ENCODE peak calls at places on chromosomes 7 and 10, in eight cellular contexts. P is uterus, Z is body of pancreas, G is neural progenitor cell, B is GM23248, A is suprapubic skin, T is gastrocnemius medialis, O is dorsolateral prefrontal cortex. S is an unnamed sample. For H3K27me3, the result is how much of the 10 kb centered on the place peaks cover.

GRCh38 chr10:42970451-42971250 is 106.2 kb upstream of the RET start:
- DNase-seq in G (no peak), P (no peak), B (no peak), O (peak), T (no peak), A (peak), Z (no peak), S (peak)

GRCh38 chr10:115355162-115355760 is 262.1 kb downstream of the ATRNL1 start:
- DNase-seq in A (no peak), B (peak), O (no peak), G (peak), Z (peak), T (no peak), P (peak), S (no peak)

GRCh38 chr10:74189999-74190421 is 39.0 kb downstream of the ADK start:
- DNase-seq in O (no peak), P (no peak), B (peak), Z (no peak), T (no peak), A (no peak), G (no peak), S (no peak)

GRCh38 chr10:118471863-118472262 is 123.6 kb downstream of the PRLHR start:
- DNase-seq in P (no peak), G (no peak), B (peak), T (no peak), A (no peak), Z (no peak), O (no peak), S (no peak)

GRCh38 chr10:28668363-28669226 is 8.7 kb upstream of the BAMBI start:
- DNase-seq in G (peak), T (no peak), B (peak), O (no peak), A (no peak), Z (peak), P (peak), S (no peak)

GRCh38 chr7:29013931-29014330 is 55.8 kb upstream of the TRIL start:
- DNase-seq in G (no peak), B (no peak), P (no peak), A (no peak), T (no peak), O (no peak), Z (no peak), S (no peak)

GRCh38 chr10:75508239-75508813 is 76.9 kb downstream of the LRMDA start:
- DNase-seq in P (peak), T (no peak), Z (no peak), O (no peak), A (no peak), G (no peak), B (peak), S (no peak)

GRCh38 chr7:130890176-130891020 is 156.4 kb upstream of the KLF14 start:
- DNase-seq in P (no peak), B (peak), T (peak), G (no peak), Z (no peak), A (no peak), O (no peak), S (no peak)

GRCh38 chr7:128673571-128673970 is 1.5 kb downstream of the GARIN1A start:
- DNase-seq in T (no peak), A (no peak), O (no peak), G (no peak), B (no peak), Z (no peak), P (no peak), S (no peak)

GRCh38 chr7:92720604-92721350 is 115.6 kb downstream of the CDK6 start:
- DNase-seq in Z (no peak), O (no peak), G (no peak), B (no peak), P (no peak), T (no peak), A (no peak), S (no peak)

GRCh38 chr10:36730316-36730715 is 395.1 kb upstream of the ANKRD30A start:
- DNase-seq in Z (no peak), O (no peak), B (peak), P (no peak), T (no peak), G (no peak), A (no peak), S (no peak)

GRCh38 chr10:30553625-30554442 is 75.7 kb downstream of the LYZL2 start:
- DNase-seq in B (peak), Z (peak), T (peak), G (peak), O (no peak), A (peak), P (peak), S (peak)

GRCh38 chr7:23955145-23955544 is 245.1 kb downstream of the STK31 start:
- DNase-seq in O (no peak), B (no peak), G (no peak), P (no peak), A (no peak), T (no peak), Z (no peak), S (no peak)

GRCh38 chr7:72336382-72336886 is 75.7 kb downstream of the CALN1 start:
- DNase-seq in A (no peak), T (no peak), G (peak), Z (no peak), O (no peak), B (no peak), P (no peak), S (peak)

GRCh38 chr10:80133221-80133620 is 691 bp downstream of the PLAC9 start:
- DNase-seq in Z (no peak), A (peak), B (peak), T (peak), G (no peak), O (no peak), P (peak), S (peak)

GRCh38 chr10:69004821-69005220 is 16.2 kb downstream of the KIFBP start:
- DNase-seq in A (no peak), P (no peak), G (peak), B (peak), Z (no peak), T (no peak), O (no peak), S (no peak)

GRCh38 chr10:12707461-12708185 is 293.9 kb downstream of the CCDC3 start:
- DNase-seq in T (no peak), B (peak), P (peak), Z (peak), A (no peak), O (no peak), G (peak), S (peak)

GRCh38 chr7:72546586-72546985 is 134.4 kb upstream of the CALN1 start:
- DNase-seq in G (no peak), B (no peak), O (no peak), P (no peak), T (no peak), A (no peak), Z (no peak), S (no peak)

GRCh38 chr10:11231285-11231684 is 213.6 kb downstream of the CELF2 start:
- DNase-seq in B (no peak), A (no peak), G (no peak), O (no peak), T (no peak), P (no peak), Z (no peak), S (no peak)

GRCh38 chr7:34108150-34108549 is 202.8 kb downstream of the BMPER start:
- DNase-seq in B (peak), Z (no peak), P (no peak), O (no peak), G (no peak), T (peak), A (no peak), S (peak)

DNA sequence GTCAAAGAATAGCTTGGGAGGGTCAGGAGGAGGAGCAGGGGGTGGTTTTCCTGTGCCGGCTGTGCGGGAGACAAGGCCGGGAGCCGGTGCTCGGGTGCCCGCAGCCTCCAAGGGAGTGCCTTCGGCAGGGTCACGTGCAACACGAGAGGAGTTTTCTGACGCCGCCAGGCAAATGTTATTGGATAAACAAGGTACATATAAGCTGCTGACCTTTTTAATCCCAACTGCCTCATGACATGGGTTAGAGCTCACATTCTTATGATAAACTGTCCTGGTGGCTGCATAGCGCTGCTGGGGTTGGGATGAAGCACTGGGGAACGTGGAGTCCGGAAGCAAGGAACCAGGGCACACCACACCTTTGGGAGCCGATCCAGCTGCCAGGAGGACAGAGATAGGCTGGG is 124.8 kb upstream of the PDLIM1 start:
- DNase-seq in T (peak), G (peak), O (no peak), B (peak), P (no peak), A (no peak), Z (no peak), S (no peak)
- H3K27ac ChIP-seq in T (peak), G (no peak), O (peak), B (no peak), P (peak), A (peak), Z (peak), S (peak)

GRCh38 chr10:96406091-96406490 is 47.3 kb upstream of the OPALIN start:
- DNase-seq in O (no peak), T (no peak), G (no peak), Z (no peak), B (no peak), P (no peak), A (peak), S (no peak)
- H3K27me3 ChIP-seq in O (under half), T (under half), G (under half), Z (under half), B (under half), P (under half), A (half or more), S (under half)

GRCh38 chr7:2527505-2528464 is 8.2 kb downstream of the LFNG start:
- DNase-seq in P (no peak), Z (peak), O (no peak), G (no peak), B (peak), A (no peak), T (no peak), S (no peak)
- H3K27ac ChIP-seq in P (no peak), Z (peak), O (peak), G (peak), B (peak), A (peak), T (no peak), S (no peak)

GRCh38 chr7:38607466-38607865 is 23.7 kb downstream of the AMPH start:
- DNase-seq in P (no peak), A (no peak), T (no peak), Z (no peak), G (no peak), O (no peak), B (no peak), S (no peak)
- H3K27me3 ChIP-seq in P (under half), A (under half), T (under half), Z (under half), G (under half), O (under half), B (under half), S (under half)

DNA sequence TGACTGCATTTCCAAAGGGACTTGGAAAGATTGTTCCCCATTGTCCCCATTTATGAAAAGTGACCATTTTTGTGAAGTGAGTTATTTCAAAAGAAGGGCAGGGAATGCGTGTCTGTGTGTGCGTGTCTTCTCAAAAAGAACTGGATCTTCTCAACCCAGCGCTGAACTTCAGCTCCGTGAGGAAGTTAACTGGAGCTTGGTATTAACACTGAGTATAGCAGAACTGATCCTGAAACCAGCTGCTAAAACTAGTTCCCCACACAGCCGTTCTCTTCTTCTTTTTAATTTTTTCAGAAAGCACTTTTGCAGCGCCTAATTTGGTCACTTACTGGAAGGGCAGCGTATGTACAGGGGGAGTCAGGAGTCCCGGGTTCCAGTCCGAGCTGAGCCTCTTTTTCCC is 45.8 kb upstream of the PLEKHA1 start:
- DNase-seq in G (no peak), O (no peak), B (no peak), A (no peak), Z (no peak), T (no peak), P (no peak), S (peak)
- H3K27ac ChIP-seq in G (no peak), O (peak), B (no peak), A (no peak), Z (no peak), T (no peak), P (no peak), S (no peak)

GRCh38 chr7:27203964-27204594 is 4.2 kb upstream of the HOXA13 start:
- DNase-seq in G (no peak), A (peak), T (no peak), B (no peak), O (no peak), P (no peak), Z (no peak), S (peak)

GRCh38 chr7:27203378-27203953 is 3.6 kb upstream of the HOXA13 start:
- DNase-seq in B (no peak), Z (no peak), A (peak), O (no peak), T (no peak), G (no peak), P (no peak), S (peak)

GRCh38 chr7:27207348-27207985 is 7.6 kb upstream of the HOXA13 start:
- DNase-seq in T (no peak), G (no peak), A (no peak), B (no peak), P (no peak), O (no peak), Z (no peak), S (no peak)

GRCh38 chr7:27204851-27205322 is 5.0 kb upstream of the HOXA13 start:
- DNase-seq in O (no peak), P (no peak), G (peak), B (peak), T (no peak), Z (no peak), A (peak), S (peak)

DNA sequence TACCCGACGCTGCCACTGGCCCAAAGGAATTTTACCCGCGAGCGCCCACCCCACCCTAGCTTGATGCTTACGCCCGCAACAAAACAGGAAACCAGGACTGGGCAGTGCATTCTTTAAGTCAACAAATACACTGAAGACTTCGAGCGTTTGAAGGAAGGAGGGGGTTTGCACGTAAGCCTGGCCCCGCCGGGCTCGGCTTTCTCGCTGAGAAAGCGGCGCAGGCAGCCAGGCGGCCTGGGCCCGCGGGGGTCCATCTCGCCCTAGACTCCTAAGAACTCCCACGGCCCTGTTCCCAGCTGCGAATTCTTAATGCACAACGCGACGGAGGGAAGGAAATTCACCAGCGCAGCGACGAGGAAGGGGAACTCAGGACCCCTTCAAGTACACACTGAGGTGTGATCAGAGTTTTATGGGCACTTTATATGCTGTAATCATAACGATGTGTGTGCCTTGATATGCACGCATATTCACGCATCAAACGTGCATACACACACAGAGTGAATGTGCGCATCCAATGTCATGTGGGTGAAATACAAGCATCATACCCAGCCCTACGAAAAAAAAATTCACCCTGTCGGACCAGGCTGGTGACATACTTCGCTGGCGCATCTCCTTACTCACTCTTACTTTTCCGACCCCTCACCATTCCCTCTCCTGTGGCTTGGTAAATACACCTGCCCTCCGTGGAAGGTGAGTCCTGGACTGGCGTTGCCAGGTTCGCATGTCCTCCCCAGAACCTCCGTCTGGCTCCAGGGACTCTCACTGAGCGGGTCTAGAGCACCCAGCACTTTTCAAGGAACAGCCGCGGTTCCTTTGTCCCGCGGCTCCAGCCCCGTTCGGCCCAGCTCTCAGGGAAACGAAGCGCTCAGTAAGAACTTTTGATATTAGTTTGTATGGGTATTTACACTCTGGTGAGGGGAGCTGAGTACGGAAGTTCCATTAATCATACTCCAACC is 5.7 kb upstream of the HOXA13 start:
- DNase-seq in G (peak), A (no peak), O (no peak), T (no peak), P (no peak), Z (no peak), B (peak), S (peak)
- H3K27me3 ChIP-seq in G (half or more), A (half or more), O (half or more), T (under half), P (half or more), Z (half or more), B (under half), S (half or more)

GRCh38 chr7:70459546-70459945 is 672.4 kb upstream of the GALNT17 start:
- DNase-seq in G (no peak), Z (no peak), O (no peak), B (no peak), P (no peak), T (no peak), A (no peak), S (no peak)
- H3K27ac ChIP-seq in G (no peak), Z (no peak), O (no peak), B (no peak), P (no peak), T (no peak), A (no peak), S (no peak)

DNA sequence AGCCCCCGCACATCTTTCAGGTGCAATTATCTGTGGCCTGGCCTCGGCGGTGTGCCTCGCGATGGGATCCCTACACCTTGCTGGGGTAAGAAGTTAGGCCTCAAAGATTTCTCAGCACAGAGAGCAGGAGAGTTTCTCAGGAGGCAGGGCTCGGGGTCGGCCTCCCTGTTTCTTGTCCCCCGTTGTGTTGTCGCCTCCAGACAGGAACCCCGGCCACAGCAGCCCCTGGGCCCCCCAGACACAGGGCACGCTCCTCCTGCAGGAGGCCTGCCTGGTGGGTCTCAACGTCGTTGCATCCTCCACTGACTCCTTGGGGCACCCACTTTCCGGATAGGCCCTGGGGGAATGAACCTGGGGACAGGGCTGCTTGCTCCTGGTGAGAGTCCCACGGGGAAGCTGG is 229.1 kb upstream of the SHH start:
- DNase-seq in P (no peak), Z (no peak), A (no peak), T (no peak), O (peak), B (no peak), G (no peak), S (no peak)
- H3K27me3 ChIP-seq in P (under half), Z (under half), A (under half), T (under half), O (under half), B (under half), G (under half), S (under half)